ENCODE peak calls at places on chromosomes 7 and 10, in ten cellular contexts. One of them, this sample, is unnamed.
A peak's percentile ranks its signal among the peaks of the same experiment; 100 is the strongest.

GRCh38 chr10:119497243-119497642 is 45.3 kb downstream of the RGS10 start:
- ATAC-seq in heart right ventricle: no peak
- ATAC-seq in Right ventricle myocardium superior: no peak
- ATAC-seq in activated CD8-positive, alpha-beta T cell treated with anti-CD3 and anti-CD28 coated beads for 36 hours: no peak
- ATAC-seq in activated naive CD8-positive, alpha-beta T cell treated with anti-CD3 and anti-CD28 coated beads, Interleukin-2, amount 10 ng/mL, durations not matched to agents 7 days and 5 days: no peak
- ATAC-seq in left cardiac atrium: peak; percentile 46
- ATAC-seq in activated B cell treated with CpG ODN at 0.5 μM for 24 hours: no peak
- ATAC-seq in activated CD4-positive, alpha-beta T cell treated with anti-CD3 and anti-CD28 coated beads for 36 hours: no peak
- ATAC-seq in left lobe of liver: no peak
- ATAC-seq in natural killer cell: no peak
- ATAC-seq in this sample: no peak

GRCh38 chr10:51227897-51228713 is 153.8 kb downstream of the PRKG1 start:
- ATAC-seq in activated B cell treated with CpG ODN at 0.5 μM for 24 hours: no peak
- ATAC-seq in left lobe of liver: no peak
- ATAC-seq in heart right ventricle: no peak
- ATAC-seq in natural killer cell: no peak
- ATAC-seq in activated naive CD8-positive, alpha-beta T cell treated with anti-CD3 and anti-CD28 coated beads, Interleukin-2, amount 10 ng/mL, durations not matched to agents 7 days and 5 days: no peak
- ATAC-seq in Right ventricle myocardium superior: peak; percentile 21
- ATAC-seq in activated CD8-positive, alpha-beta T cell treated with anti-CD3 and anti-CD28 coated beads for 36 hours: no peak
- ATAC-seq in left cardiac atrium: no peak
- ATAC-seq in activated CD4-positive, alpha-beta T cell treated with anti-CD3 and anti-CD28 coated beads for 36 hours: no peak
- ATAC-seq in this sample: no peak

GRCh38 chr7:121890833-121891232 is 17.9 kb downstream of the PTPRZ1 start:
- ATAC-seq in natural killer cell: no peak
- ATAC-seq in heart right ventricle: no peak
- ATAC-seq in activated B cell treated with CpG ODN at 0.5 μM for 24 hours: no peak
- ATAC-seq in left lobe of liver: no peak
- ATAC-seq in activated CD8-positive, alpha-beta T cell treated with anti-CD3 and anti-CD28 coated beads for 36 hours: no peak
- ATAC-seq in activated naive CD8-positive, alpha-beta T cell treated with anti-CD3 and anti-CD28 coated beads, Interleukin-2, amount 10 ng/mL, durations not matched to agents 7 days and 5 days: no peak
- ATAC-seq in activated CD4-positive, alpha-beta T cell treated with anti-CD3 and anti-CD28 coated beads for 36 hours: no peak
- ATAC-seq in Right ventricle myocardium superior: no peak
- ATAC-seq in left cardiac atrium: no peak
- ATAC-seq in this sample: no peak

GRCh38 chr10:61343781-61344180 is 109.4 kb downstream of the TMEM26 start:
- ATAC-seq in heart right ventricle: no peak
- ATAC-seq in activated CD8-positive, alpha-beta T cell treated with anti-CD3 and anti-CD28 coated beads for 36 hours: no peak
- ATAC-seq in activated naive CD8-positive, alpha-beta T cell treated with anti-CD3 and anti-CD28 coated beads, Interleukin-2, amount 10 ng/mL, durations not matched to agents 7 days and 5 days: no peak
- ATAC-seq in Right ventricle myocardium superior: no peak
- ATAC-seq in natural killer cell: no peak
- ATAC-seq in activated CD4-positive, alpha-beta T cell treated with anti-CD3 and anti-CD28 coated beads for 36 hours: no peak
- ATAC-seq in left lobe of liver: no peak
- ATAC-seq in activated B cell treated with CpG ODN at 0.5 μM for 24 hours: no peak
- ATAC-seq in left cardiac atrium: no peak
- ATAC-seq in this sample: no peak

GRCh38 chr7:29764227-29764626 is 42.1 kb upstream of the WIPF3 start:
- ATAC-seq in activated CD4-positive, alpha-beta T cell treated with anti-CD3 and anti-CD28 coated beads for 36 hours: no peak
- ATAC-seq in left cardiac atrium: no peak
- ATAC-seq in natural killer cell: no peak
- ATAC-seq in left lobe of liver: no peak
- ATAC-seq in activated B cell treated with CpG ODN at 0.5 μM for 24 hours: no peak
- ATAC-seq in activated naive CD8-positive, alpha-beta T cell treated with anti-CD3 and anti-CD28 coated beads, Interleukin-2, amount 10 ng/mL, durations not matched to agents 7 days and 5 days: no peak
- ATAC-seq in heart right ventricle: no peak
- ATAC-seq in Right ventricle myocardium superior: no peak
- ATAC-seq in activated CD8-positive, alpha-beta T cell treated with anti-CD3 and anti-CD28 coated beads for 36 hours: no peak
- ATAC-seq in this sample: no peak

GRCh38 chr7:126440542-126440941 is 812.2 kb downstream of the GRM8 start:
- ATAC-seq in activated CD4-positive, alpha-beta T cell treated with anti-CD3 and anti-CD28 coated beads for 36 hours: no peak
- ATAC-seq in heart right ventricle: no peak
- ATAC-seq in activated B cell treated with CpG ODN at 0.5 μM for 24 hours: no peak
- ATAC-seq in natural killer cell: no peak
- ATAC-seq in activated CD8-positive, alpha-beta T cell treated with anti-CD3 and anti-CD28 coated beads for 36 hours: no peak
- ATAC-seq in activated naive CD8-positive, alpha-beta T cell treated with anti-CD3 and anti-CD28 coated beads, Interleukin-2, amount 10 ng/mL, durations not matched to agents 7 days and 5 days: no peak
- ATAC-seq in left lobe of liver: no peak
- ATAC-seq in Right ventricle myocardium superior: no peak
- ATAC-seq in left cardiac atrium: no peak
- ATAC-seq in this sample: no peak

GRCh38 chr7:43915907-43916306 is 9.5 kb upstream of the URGCP start:
- ATAC-seq in natural killer cell: no peak
- ATAC-seq in heart right ventricle: no peak
- ATAC-seq in left lobe of liver: no peak
- ATAC-seq in left cardiac atrium: no peak
- ATAC-seq in activated CD4-positive, alpha-beta T cell treated with anti-CD3 and anti-CD28 coated beads for 36 hours: no peak
- ATAC-seq in activated naive CD8-positive, alpha-beta T cell treated with anti-CD3 and anti-CD28 coated beads, Interleukin-2, amount 10 ng/mL, durations not matched to agents 7 days and 5 days: no peak
- ATAC-seq in activated CD8-positive, alpha-beta T cell treated with anti-CD3 and anti-CD28 coated beads for 36 hours: no peak
- ATAC-seq in activated B cell treated with CpG ODN at 0.5 μM for 24 hours: no peak
- ATAC-seq in Right ventricle myocardium superior: no peak
- ATAC-seq in this sample: no peak

GRCh38 chr10:8315619-8316021 is 261.1 kb downstream of the GATA3 start:
- ATAC-seq in left lobe of liver: no peak
- ATAC-seq in activated CD4-positive, alpha-beta T cell treated with anti-CD3 and anti-CD28 coated beads for 36 hours: peak; percentile 84
- ATAC-seq in natural killer cell: no peak
- ATAC-seq in Right ventricle myocardium superior: no peak
- ATAC-seq in activated B cell treated with CpG ODN at 0.5 μM for 24 hours: no peak
- ATAC-seq in heart right ventricle: no peak
- ATAC-seq in left cardiac atrium: no peak
- ATAC-seq in activated naive CD8-positive, alpha-beta T cell treated with anti-CD3 and anti-CD28 coated beads, Interleukin-2, amount 10 ng/mL, durations not matched to agents 7 days and 5 days: no peak
- ATAC-seq in activated CD8-positive, alpha-beta T cell treated with anti-CD3 and anti-CD28 coated beads for 36 hours: peak; percentile 70
- ATAC-seq in this sample: no peak

GRCh38 chr7:131219277-131220041 is 108.2 kb upstream of the MKLN1 start:
- ATAC-seq in activated CD8-positive, alpha-beta T cell treated with anti-CD3 and anti-CD28 coated beads for 36 hours: no peak
- ATAC-seq in heart right ventricle: peak; percentile 96
- ATAC-seq in Right ventricle myocardium superior: peak; percentile 94
- ATAC-seq in activated CD4-positive, alpha-beta T cell treated with anti-CD3 and anti-CD28 coated beads for 36 hours: no peak
- ATAC-seq in activated B cell treated with CpG ODN at 0.5 μM for 24 hours: no peak
- ATAC-seq in natural killer cell: no peak
- ATAC-seq in activated naive CD8-positive, alpha-beta T cell treated with anti-CD3 and anti-CD28 coated beads, Interleukin-2, amount 10 ng/mL, durations not matched to agents 7 days and 5 days: no peak
- ATAC-seq in left cardiac atrium: peak; percentile 94
- ATAC-seq in left lobe of liver: peak; percentile 87
- ATAC-seq in this sample: peak; percentile 72

GRCh38 chr7:37732253-37732652 is 48.7 kb downstream of the GPR141 start:
- ATAC-seq in Right ventricle myocardium superior: peak; percentile 78
- ATAC-seq in left lobe of liver: peak; percentile 78
- ATAC-seq in natural killer cell: peak; percentile 98
- ATAC-seq in activated CD8-positive, alpha-beta T cell treated with anti-CD3 and anti-CD28 coated beads for 36 hours: peak; percentile 80
- ATAC-seq in activated B cell treated with CpG ODN at 0.5 μM for 24 hours: peak; percentile 87
- ATAC-seq in activated naive CD8-positive, alpha-beta T cell treated with anti-CD3 and anti-CD28 coated beads, Interleukin-2, amount 10 ng/mL, durations not matched to agents 7 days and 5 days: no peak
- ATAC-seq in activated CD4-positive, alpha-beta T cell treated with anti-CD3 and anti-CD28 coated beads for 36 hours: no peak
- ATAC-seq in heart right ventricle: peak; percentile 55
- ATAC-seq in left cardiac atrium: peak; percentile 90
- ATAC-seq in this sample: peak; percentile 70

GRCh38 chr7:129308047-129308446 is 83.2 kb downstream of the AHCYL2 start:
- ATAC-seq in left cardiac atrium: peak; percentile 85
- ATAC-seq in left lobe of liver: peak; percentile 99
- ATAC-seq in activated CD8-positive, alpha-beta T cell treated with anti-CD3 and anti-CD28 coated beads for 36 hours: peak; percentile 13
- ATAC-seq in activated B cell treated with CpG ODN at 0.5 μM for 24 hours: no peak
- ATAC-seq in natural killer cell: no peak
- ATAC-seq in activated CD4-positive, alpha-beta T cell treated with anti-CD3 and anti-CD28 coated beads for 36 hours: no peak
- ATAC-seq in activated naive CD8-positive, alpha-beta T cell treated with anti-CD3 and anti-CD28 coated beads, Interleukin-2, amount 10 ng/mL, durations not matched to agents 7 days and 5 days: no peak
- ATAC-seq in heart right ventricle: no peak
- ATAC-seq in Right ventricle myocardium superior: peak; percentile 89
- ATAC-seq in this sample: no peak

GRCh38 chr10:3398825-3399646 is 226.5 kb upstream of the PITRM1 start:
- ATAC-seq in activated CD8-positive, alpha-beta T cell treated with anti-CD3 and anti-CD28 coated beads for 36 hours: no peak
- ATAC-seq in activated CD4-positive, alpha-beta T cell treated with anti-CD3 and anti-CD28 coated beads for 36 hours: no peak
- ATAC-seq in left cardiac atrium: peak; percentile 67
- ATAC-seq in Right ventricle myocardium superior: peak; percentile 63
- ATAC-seq in natural killer cell: no peak
- ATAC-seq in activated B cell treated with CpG ODN at 0.5 μM for 24 hours: no peak
- ATAC-seq in left lobe of liver: peak; percentile 59
- ATAC-seq in activated naive CD8-positive, alpha-beta T cell treated with anti-CD3 and anti-CD28 coated beads, Interleukin-2, amount 10 ng/mL, durations not matched to agents 7 days and 5 days: no peak
- ATAC-seq in heart right ventricle: peak; percentile 81
- ATAC-seq in this sample: no peak

GRCh38 chr10:89744021-89744420 is 42.6 kb downstream of the KIF20B start:
- ATAC-seq in activated CD8-positive, alpha-beta T cell treated with anti-CD3 and anti-CD28 coated beads for 36 hours: no peak
- ATAC-seq in left lobe of liver: no peak
- ATAC-seq in activated CD4-positive, alpha-beta T cell treated with anti-CD3 and anti-CD28 coated beads for 36 hours: no peak
- ATAC-seq in heart right ventricle: no peak
- ATAC-seq in Right ventricle myocardium superior: no peak
- ATAC-seq in natural killer cell: no peak
- ATAC-seq in activated B cell treated with CpG ODN at 0.5 μM for 24 hours: no peak
- ATAC-seq in left cardiac atrium: no peak
- ATAC-seq in activated naive CD8-positive, alpha-beta T cell treated with anti-CD3 and anti-CD28 coated beads, Interleukin-2, amount 10 ng/mL, durations not matched to agents 7 days and 5 days: no peak
- ATAC-seq in this sample: no peak

GRCh38 chr10:124706462-124706857 is 37.7 kb downstream of the FAM53B start:
- ATAC-seq in left cardiac atrium: no peak
- ATAC-seq in activated CD4-positive, alpha-beta T cell treated with anti-CD3 and anti-CD28 coated beads for 36 hours: no peak
- ATAC-seq in natural killer cell: no peak
- ATAC-seq in Right ventricle myocardium superior: no peak
- ATAC-seq in left lobe of liver: peak; percentile 19
- ATAC-seq in activated B cell treated with CpG ODN at 0.5 μM for 24 hours: no peak
- ATAC-seq in activated CD8-positive, alpha-beta T cell treated with anti-CD3 and anti-CD28 coated beads for 36 hours: no peak
- ATAC-seq in activated naive CD8-positive, alpha-beta T cell treated with anti-CD3 and anti-CD28 coated beads, Interleukin-2, amount 10 ng/mL, durations not matched to agents 7 days and 5 days: no peak
- ATAC-seq in heart right ventricle: no peak
- ATAC-seq in this sample: no peak

GRCh38 chr10:115250784-115251183 is 157.6 kb downstream of the ATRNL1 start:
- ATAC-seq in activated CD4-positive, alpha-beta T cell treated with anti-CD3 and anti-CD28 coated beads for 36 hours: no peak
- ATAC-seq in natural killer cell: no peak
- ATAC-seq in Right ventricle myocardium superior: no peak
- ATAC-seq in activated CD8-positive, alpha-beta T cell treated with anti-CD3 and anti-CD28 coated beads for 36 hours: no peak
- ATAC-seq in left lobe of liver: no peak
- ATAC-seq in left cardiac atrium: no peak
- ATAC-seq in activated B cell treated with CpG ODN at 0.5 μM for 24 hours: no peak
- ATAC-seq in activated naive CD8-positive, alpha-beta T cell treated with anti-CD3 and anti-CD28 coated beads, Interleukin-2, amount 10 ng/mL, durations not matched to agents 7 days and 5 days: no peak
- ATAC-seq in heart right ventricle: no peak
- ATAC-seq in this sample: no peak

GRCh38 chr7:111728635-111728995 is 166.3 kb upstream of the IMMP2L start:
- ATAC-seq in left lobe of liver: no peak
- ATAC-seq in activated B cell treated with CpG ODN at 0.5 μM for 24 hours: no peak
- ATAC-seq in Right ventricle myocardium superior: no peak
- ATAC-seq in natural killer cell: no peak
- ATAC-seq in activated naive CD8-positive, alpha-beta T cell treated with anti-CD3 and anti-CD28 coated beads, Interleukin-2, amount 10 ng/mL, durations not matched to agents 7 days and 5 days: no peak
- ATAC-seq in left cardiac atrium: no peak
- ATAC-seq in activated CD8-positive, alpha-beta T cell treated with anti-CD3 and anti-CD28 coated beads for 36 hours: no peak
- ATAC-seq in heart right ventricle: peak; percentile 29
- ATAC-seq in activated CD4-positive, alpha-beta T cell treated with anti-CD3 and anti-CD28 coated beads for 36 hours: no peak
- ATAC-seq in this sample: no peak

GRCh38 chr7:94698275-94698674 is 42.3 kb upstream of the SGCE start:
- ATAC-seq in natural killer cell: no peak
- ATAC-seq in activated CD8-positive, alpha-beta T cell treated with anti-CD3 and anti-CD28 coated beads for 36 hours: no peak
- ATAC-seq in left lobe of liver: no peak
- ATAC-seq in left cardiac atrium: peak; percentile 92
- ATAC-seq in heart right ventricle: peak; percentile 42
- ATAC-seq in activated naive CD8-positive, alpha-beta T cell treated with anti-CD3 and anti-CD28 coated beads, Interleukin-2, amount 10 ng/mL, durations not matched to agents 7 days and 5 days: no peak
- ATAC-seq in activated CD4-positive, alpha-beta T cell treated with anti-CD3 and anti-CD28 coated beads for 36 hours: no peak
- ATAC-seq in activated B cell treated with CpG ODN at 0.5 μM for 24 hours: no peak
- ATAC-seq in Right ventricle myocardium superior: peak; percentile 74
- ATAC-seq in this sample: no peak

GRCh38 chr10:47062801-47063200 is 151.6 kb downstream of the PTPN20 start:
- ATAC-seq in left lobe of liver: no peak
- ATAC-seq in activated CD8-positive, alpha-beta T cell treated with anti-CD3 and anti-CD28 coated beads for 36 hours: no peak
- ATAC-seq in left cardiac atrium: peak; percentile 55
- ATAC-seq in activated B cell treated with CpG ODN at 0.5 μM for 24 hours: no peak
- ATAC-seq in natural killer cell: no peak
- ATAC-seq in heart right ventricle: no peak
- ATAC-seq in Right ventricle myocardium superior: no peak
- ATAC-seq in activated naive CD8-positive, alpha-beta T cell treated with anti-CD3 and anti-CD28 coated beads, Interleukin-2, amount 10 ng/mL, durations not matched to agents 7 days and 5 days: no peak
- ATAC-seq in activated CD4-positive, alpha-beta T cell treated with anti-CD3 and anti-CD28 coated beads for 36 hours: no peak
- ATAC-seq in this sample: no peak

GRCh38 chr7:29793507-29793906 is 12.8 kb upstream of the WIPF3 start:
- ATAC-seq in activated CD8-positive, alpha-beta T cell treated with anti-CD3 and anti-CD28 coated beads for 36 hours: no peak
- ATAC-seq in heart right ventricle: no peak
- ATAC-seq in natural killer cell: no peak
- ATAC-seq in left cardiac atrium: no peak
- ATAC-seq in left lobe of liver: no peak
- ATAC-seq in Right ventricle myocardium superior: no peak
- ATAC-seq in activated B cell treated with CpG ODN at 0.5 μM for 24 hours: no peak
- ATAC-seq in activated CD4-positive, alpha-beta T cell treated with anti-CD3 and anti-CD28 coated beads for 36 hours: no peak
- ATAC-seq in activated naive CD8-positive, alpha-beta T cell treated with anti-CD3 and anti-CD28 coated beads, Interleukin-2, amount 10 ng/mL, durations not matched to agents 7 days and 5 days: no peak
- ATAC-seq in this sample: no peak

GRCh38 chr10:112678581-112678980 is 231.6 kb downstream of the VTI1A start:
- ATAC-seq in activated naive CD8-positive, alpha-beta T cell treated with anti-CD3 and anti-CD28 coated beads, Interleukin-2, amount 10 ng/mL, durations not matched to agents 7 days and 5 days: no peak
- ATAC-seq in activated CD8-positive, alpha-beta T cell treated with anti-CD3 and anti-CD28 coated beads for 36 hours: no peak
- ATAC-seq in natural killer cell: no peak
- ATAC-seq in left cardiac atrium: no peak
- ATAC-seq in Right ventricle myocardium superior: no peak
- ATAC-seq in activated CD4-positive, alpha-beta T cell treated with anti-CD3 and anti-CD28 coated beads for 36 hours: no peak
- ATAC-seq in activated B cell treated with CpG ODN at 0.5 μM for 24 hours: no peak
- ATAC-seq in heart right ventricle: no peak
- ATAC-seq in left lobe of liver: no peak
- ATAC-seq in this sample: no peak

GRCh38 chr10:79097021-79097695 is 28.4 kb downstream of the ZMIZ1 start:
- ATAC-seq in left lobe of liver: peak; percentile 39
- ATAC-seq in activated B cell treated with CpG ODN at 0.5 μM for 24 hours: no peak
- ATAC-seq in heart right ventricle: no peak
- ATAC-seq in natural killer cell: no peak
- ATAC-seq in activated CD8-positive, alpha-beta T cell treated with anti-CD3 and anti-CD28 coated beads for 36 hours: no peak
- ATAC-seq in left cardiac atrium: peak; percentile 13
- ATAC-seq in Right ventricle myocardium superior: no peak
- ATAC-seq in activated naive CD8-positive, alpha-beta T cell treated with anti-CD3 and anti-CD28 coated beads, Interleukin-2, amount 10 ng/mL, durations not matched to agents 7 days and 5 days: no peak
- ATAC-seq in activated CD4-positive, alpha-beta T cell treated with anti-CD3 and anti-CD28 coated beads for 36 hours: no peak
- ATAC-seq in this sample: no peak

GRCh38 chr7:101952355-101953247 is 135.2 kb downstream of the CUX1 start:
- ATAC-seq in natural killer cell: no peak
- ATAC-seq in activated CD4-positive, alpha-beta T cell treated with anti-CD3 and anti-CD28 coated beads for 36 hours: no peak
- ATAC-seq in activated CD8-positive, alpha-beta T cell treated with anti-CD3 and anti-CD28 coated beads for 36 hours: no peak
- ATAC-seq in activated B cell treated with CpG ODN at 0.5 μM for 24 hours: no peak
- ATAC-seq in activated naive CD8-positive, alpha-beta T cell treated with anti-CD3 and anti-CD28 coated beads, Interleukin-2, amount 10 ng/mL, durations not matched to agents 7 days and 5 days: no peak
- ATAC-seq in heart right ventricle: no peak
- ATAC-seq in left lobe of liver: peak; percentile 81
- ATAC-seq in left cardiac atrium: peak; percentile 16
- ATAC-seq in Right ventricle myocardium superior: no peak
- ATAC-seq in this sample: no peak

GRCh38 chr7:4610768-4611467 is 71.2 kb upstream of the FOXK1 start:
- ATAC-seq in left cardiac atrium: peak; percentile 64
- ATAC-seq in natural killer cell: peak; percentile 89
- ATAC-seq in left lobe of liver: peak; percentile 96
- ATAC-seq in heart right ventricle: peak; percentile 53
- ATAC-seq in Right ventricle myocardium superior: peak; percentile 72
- ATAC-seq in activated naive CD8-positive, alpha-beta T cell treated with anti-CD3 and anti-CD28 coated beads, Interleukin-2, amount 10 ng/mL, durations not matched to agents 7 days and 5 days: peak; percentile 68
- ATAC-seq in activated CD8-positive, alpha-beta T cell treated with anti-CD3 and anti-CD28 coated beads for 36 hours: peak; percentile 82
- ATAC-seq in activated CD4-positive, alpha-beta T cell treated with anti-CD3 and anti-CD28 coated beads for 36 hours: peak; percentile 77
- ATAC-seq in activated B cell treated with CpG ODN at 0.5 μM for 24 hours: peak; percentile 77
- ATAC-seq in this sample: peak; percentile 66

GRCh38 chr10:35640474-35640873 is 1.6 kb downstream of the FZD8 start:
- ATAC-seq in left cardiac atrium: no peak
- ATAC-seq in activated naive CD8-positive, alpha-beta T cell treated with anti-CD3 and anti-CD28 coated beads, Interleukin-2, amount 10 ng/mL, durations not matched to agents 7 days and 5 days: peak; percentile 17
- ATAC-seq in left lobe of liver: peak; percentile 43
- ATAC-seq in heart right ventricle: no peak
- ATAC-seq in activated CD4-positive, alpha-beta T cell treated with anti-CD3 and anti-CD28 coated beads for 36 hours: peak; percentile 47
- ATAC-seq in activated CD8-positive, alpha-beta T cell treated with anti-CD3 and anti-CD28 coated beads for 36 hours: peak; percentile 41
- ATAC-seq in Right ventricle myocardium superior: peak; percentile 14
- ATAC-seq in activated B cell treated with CpG ODN at 0.5 μM for 24 hours: peak; percentile 41
- ATAC-seq in natural killer cell: peak; percentile 30
- ATAC-seq in this sample: peak; percentile 53

GRCh38 chr10:60878224-60878623 is 65.8 kb downstream of the RHOBTB1 start:
- ATAC-seq in heart right ventricle: no peak
- ATAC-seq in activated CD8-positive, alpha-beta T cell treated with anti-CD3 and anti-CD28 coated beads for 36 hours: no peak
- ATAC-seq in activated B cell treated with CpG ODN at 0.5 μM for 24 hours: no peak
- ATAC-seq in left lobe of liver: no peak
- ATAC-seq in activated naive CD8-positive, alpha-beta T cell treated with anti-CD3 and anti-CD28 coated beads, Interleukin-2, amount 10 ng/mL, durations not matched to agents 7 days and 5 days: no peak
- ATAC-seq in natural killer cell: no peak
- ATAC-seq in left cardiac atrium: no peak
- ATAC-seq in Right ventricle myocardium superior: no peak
- ATAC-seq in activated CD4-positive, alpha-beta T cell treated with anti-CD3 and anti-CD28 coated beads for 36 hours: no peak
- ATAC-seq in this sample: no peak

GRCh38 chr7:112135815-112136706 is 70.1 kb downstream of the DOCK4 start:
- ATAC-seq in Right ventricle myocardium superior: no peak
- ATAC-seq in activated B cell treated with CpG ODN at 0.5 μM for 24 hours: no peak
- ATAC-seq in heart right ventricle: no peak
- ATAC-seq in activated CD4-positive, alpha-beta T cell treated with anti-CD3 and anti-CD28 coated beads for 36 hours: no peak
- ATAC-seq in left cardiac atrium: peak; percentile 37
- ATAC-seq in left lobe of liver: peak; percentile 71
- ATAC-seq in natural killer cell: no peak
- ATAC-seq in activated CD8-positive, alpha-beta T cell treated with anti-CD3 and anti-CD28 coated beads for 36 hours: no peak
- ATAC-seq in activated naive CD8-positive, alpha-beta T cell treated with anti-CD3 and anti-CD28 coated beads, Interleukin-2, amount 10 ng/mL, durations not matched to agents 7 days and 5 days: no peak
- ATAC-seq in this sample: no peak

GRCh38 chr7:1124164-1124563 is 35.8 kb downstream of the ZFAND2A start:
- ATAC-seq in heart right ventricle: peak; percentile 14
- ATAC-seq in natural killer cell: no peak
- ATAC-seq in activated CD4-positive, alpha-beta T cell treated with anti-CD3 and anti-CD28 coated beads for 36 hours: no peak
- ATAC-seq in Right ventricle myocardium superior: peak; percentile 28
- ATAC-seq in activated B cell treated with CpG ODN at 0.5 μM for 24 hours: no peak
- ATAC-seq in left cardiac atrium: peak; percentile 17
- ATAC-seq in activated CD8-positive, alpha-beta T cell treated with anti-CD3 and anti-CD28 coated beads for 36 hours: no peak
- ATAC-seq in left lobe of liver: peak; percentile 6
- ATAC-seq in activated naive CD8-positive, alpha-beta T cell treated with anti-CD3 and anti-CD28 coated beads, Interleukin-2, amount 10 ng/mL, durations not matched to agents 7 days and 5 days: no peak
- ATAC-seq in this sample: no peak

GRCh38 chr10:11227103-11227502 is 209.4 kb downstream of the CELF2 start:
- ATAC-seq in natural killer cell: peak; percentile 23
- ATAC-seq in Right ventricle myocardium superior: no peak
- ATAC-seq in activated CD4-positive, alpha-beta T cell treated with anti-CD3 and anti-CD28 coated beads for 36 hours: no peak
- ATAC-seq in activated B cell treated with CpG ODN at 0.5 μM for 24 hours: peak; percentile 84
- ATAC-seq in activated naive CD8-positive, alpha-beta T cell treated with anti-CD3 and anti-CD28 coated beads, Interleukin-2, amount 10 ng/mL, durations not matched to agents 7 days and 5 days: peak; percentile 17
- ATAC-seq in activated CD8-positive, alpha-beta T cell treated with anti-CD3 and anti-CD28 coated beads for 36 hours: peak; percentile 14
- ATAC-seq in left cardiac atrium: no peak
- ATAC-seq in left lobe of liver: no peak
- ATAC-seq in heart right ventricle: no peak
- ATAC-seq in this sample: peak; percentile 94

This sample was measured in stimulated activated memory B cell treated with anti-CD40 and anti-IgM and Interleukin-4, amounts not matched to agents 10 μg/mL and 1 μg/mL and 100 μg/mL, for 72 hours.